ENCODE peak calls at places on chromosomes 11 and 22, in nine cellular contexts. One of them, this sample, is unnamed.

GRCh38 chr11:45024846-45025623 is 74.4 kb upstream of the TP53I11 start:
- DNase-seq in EL: no peak
- DNase-seq in testis: no peak
- DNase-seq in amygdala: no peak
- DNase-seq in RCC 7860: no peak
- DNase-seq in H7: no peak
- DNase-seq in gastrocnemius medialis: no peak
- DNase-seq in GOT3: no peak
- DNase-seq in stimulated activated CD4-positive, alpha-beta T cell treated with anti-CD3 and anti-CD28 coated beads, TNF-alpha, amount 100 ng/mL, for 24 hours: no peak
- DNase-seq in this sample: no peak

GRCh38 chr22:46748948-46749681 is 11.1 kb upstream of the CERK start:
- DNase-seq in EL: peak; percentile 58
- DNase-seq in testis: no peak
- DNase-seq in amygdala: no peak
- DNase-seq in RCC 7860: peak; percentile 41
- DNase-seq in H7: no peak
- DNase-seq in gastrocnemius medialis: no peak
- DNase-seq in GOT3: no peak
- DNase-seq in stimulated activated CD4-positive, alpha-beta T cell treated with anti-CD3 and anti-CD28 coated beads, TNF-alpha, amount 100 ng/mL, for 24 hours: no peak
- DNase-seq in this sample: no peak

GRCh38 chr11:117823941-117824420 is 563 bp downstream of the FXYD2 start:
- DNase-seq in EL: no peak
- DNase-seq in testis: peak; percentile 64
- DNase-seq in amygdala: no peak
- DNase-seq in RCC 7860: no peak
- DNase-seq in H7: peak; percentile 56
- DNase-seq in gastrocnemius medialis: no peak
- DNase-seq in GOT3: no peak
- DNase-seq in stimulated activated CD4-positive, alpha-beta T cell treated with anti-CD3 and anti-CD28 coated beads, TNF-alpha, amount 100 ng/mL, for 24 hours: no peak
- DNase-seq in this sample: peak; percentile 34

GRCh38 chr11:20311444-20311843 is 52.1 kb upstream of the HTATIP2 start:
- DNase-seq in EL: no peak
- DNase-seq in testis: no peak
- DNase-seq in amygdala: no peak
- DNase-seq in RCC 7860: no peak
- DNase-seq in H7: no peak
- DNase-seq in gastrocnemius medialis: no peak
- DNase-seq in GOT3: no peak
- DNase-seq in stimulated activated CD4-positive, alpha-beta T cell treated with anti-CD3 and anti-CD28 coated beads, TNF-alpha, amount 100 ng/mL, for 24 hours: no peak
- DNase-seq in this sample: no peak

GRCh38 chr22:47174096-47174495 is 411.6 kb downstream of the TBC1D22A start:
- DNase-seq in EL: no peak
- DNase-seq in testis: no peak
- DNase-seq in amygdala: no peak
- DNase-seq in RCC 7860: no peak
- DNase-seq in H7: no peak
- DNase-seq in gastrocnemius medialis: no peak
- DNase-seq in GOT3: no peak
- DNase-seq in stimulated activated CD4-positive, alpha-beta T cell treated with anti-CD3 and anti-CD28 coated beads, TNF-alpha, amount 100 ng/mL, for 24 hours: no peak
- DNase-seq in this sample: no peak

GRCh38 chr11:118212131-118212725 is 12.6 kb downstream of the JAML start:
- DNase-seq in EL: no peak
- DNase-seq in testis: no peak
- DNase-seq in amygdala: no peak
- DNase-seq in RCC 7860: no peak
- DNase-seq in H7: no peak
- DNase-seq in gastrocnemius medialis: no peak
- DNase-seq in GOT3: no peak
- DNase-seq in stimulated activated CD4-positive, alpha-beta T cell treated with anti-CD3 and anti-CD28 coated beads, TNF-alpha, amount 100 ng/mL, for 24 hours: no peak
- DNase-seq in this sample: no peak

GRCh38 chr22:50732681-50733080 is 5.3 kb upstream of the ACR start:
- DNase-seq in EL: no peak
- DNase-seq in testis: no peak
- DNase-seq in amygdala: no peak
- DNase-seq in RCC 7860: no peak
- DNase-seq in H7: no peak
- DNase-seq in gastrocnemius medialis: no peak
- DNase-seq in GOT3: no peak
- DNase-seq in stimulated activated CD4-positive, alpha-beta T cell treated with anti-CD3 and anti-CD28 coated beads, TNF-alpha, amount 100 ng/mL, for 24 hours: no peak
- DNase-seq in this sample: no peak

GRCh38 chr11:94060401-94060800 is 39.2 kb downstream of the HEPHL1 start:
- DNase-seq in EL: no peak
- DNase-seq in testis: no peak
- DNase-seq in amygdala: no peak
- DNase-seq in RCC 7860: no peak
- DNase-seq in H7: no peak
- DNase-seq in gastrocnemius medialis: no peak
- DNase-seq in GOT3: no peak
- DNase-seq in stimulated activated CD4-positive, alpha-beta T cell treated with anti-CD3 and anti-CD28 coated beads, TNF-alpha, amount 100 ng/mL, for 24 hours: no peak
- DNase-seq in this sample: no peak

GRCh38 chr11:20647976-20648565 is 21.3 kb upstream of the NELL1 start:
- DNase-seq in EL: peak; percentile 46
- DNase-seq in testis: peak; percentile 69
- DNase-seq in amygdala: no peak
- DNase-seq in RCC 7860: peak; percentile 11
- DNase-seq in H7: peak; percentile 69
- DNase-seq in gastrocnemius medialis: no peak
- DNase-seq in GOT3: no peak
- DNase-seq in stimulated activated CD4-positive, alpha-beta T cell treated with anti-CD3 and anti-CD28 coated beads, TNF-alpha, amount 100 ng/mL, for 24 hours: no peak
- DNase-seq in this sample: peak; percentile 16

GRCh38 chr11:110445428-110445827 is 15.7 kb downstream of the FDX1 start:
- DNase-seq in EL: no peak
- DNase-seq in testis: no peak
- DNase-seq in amygdala: no peak
- DNase-seq in RCC 7860: no peak
- DNase-seq in H7: no peak
- DNase-seq in gastrocnemius medialis: no peak
- DNase-seq in GOT3: no peak
- DNase-seq in stimulated activated CD4-positive, alpha-beta T cell treated with anti-CD3 and anti-CD28 coated beads, TNF-alpha, amount 100 ng/mL, for 24 hours: no peak
- DNase-seq in this sample: no peak

GRCh38 chr11:130092661-130093060 is 23.0 kb downstream of the APLP2 start:
- DNase-seq in EL: no peak
- DNase-seq in testis: no peak
- DNase-seq in amygdala: no peak
- DNase-seq in RCC 7860: no peak
- DNase-seq in H7: no peak
- DNase-seq in gastrocnemius medialis: no peak
- DNase-seq in GOT3: no peak
- DNase-seq in stimulated activated CD4-positive, alpha-beta T cell treated with anti-CD3 and anti-CD28 coated beads, TNF-alpha, amount 100 ng/mL, for 24 hours: no peak
- DNase-seq in this sample: no peak

GRCh38 chr11:74311352-74311926 is at the start of gene P4HA3:
- DNase-seq in EL: peak; percentile 52
- DNase-seq in testis: peak; percentile 73
- DNase-seq in amygdala: no peak
- DNase-seq in RCC 7860: no peak
- DNase-seq in H7: peak; percentile 95
- DNase-seq in gastrocnemius medialis: peak; percentile 45
- DNase-seq in GOT3: no peak
- DNase-seq in stimulated activated CD4-positive, alpha-beta T cell treated with anti-CD3 and anti-CD28 coated beads, TNF-alpha, amount 100 ng/mL, for 24 hours: peak; percentile 9
- DNase-seq in this sample: peak; percentile 72

GRCh38 chr22:20554824-20555223 is 47.4 kb downstream of the MED15 start:
- DNase-seq in EL: no peak
- DNase-seq in testis: no peak
- DNase-seq in amygdala: no peak
- DNase-seq in RCC 7860: no peak
- DNase-seq in H7: no peak
- DNase-seq in gastrocnemius medialis: peak; percentile 53
- DNase-seq in GOT3: no peak
- DNase-seq in stimulated activated CD4-positive, alpha-beta T cell treated with anti-CD3 and anti-CD28 coated beads, TNF-alpha, amount 100 ng/mL, for 24 hours: no peak
- DNase-seq in this sample: no peak

GRCh38 chr22:47587861-47588582 is 825.6 kb downstream of the TBC1D22A start:
- DNase-seq in EL: no peak
- DNase-seq in testis: no peak
- DNase-seq in amygdala: no peak
- DNase-seq in RCC 7860: no peak
- DNase-seq in H7: no peak
- DNase-seq in gastrocnemius medialis: no peak
- DNase-seq in GOT3: no peak
- DNase-seq in stimulated activated CD4-positive, alpha-beta T cell treated with anti-CD3 and anti-CD28 coated beads, TNF-alpha, amount 100 ng/mL, for 24 hours: no peak
- DNase-seq in this sample: no peak

GRCh38 chr11:2584812-2585565 is 114.8 kb downstream of the KCNQ1OT1 start:
- DNase-seq in EL: no peak
- DNase-seq in testis: peak; percentile 12
- DNase-seq in amygdala: no peak
- DNase-seq in RCC 7860: no peak
- DNase-seq in H7: peak; percentile 33
- DNase-seq in gastrocnemius medialis: no peak
- DNase-seq in GOT3: no peak
- DNase-seq in stimulated activated CD4-positive, alpha-beta T cell treated with anti-CD3 and anti-CD28 coated beads, TNF-alpha, amount 100 ng/mL, for 24 hours: no peak
- DNase-seq in this sample: peak; percentile 1

GRCh38 chr11:118073554-118073953 is 3.3 kb upstream of the TMPRSS4 start:
- DNase-seq in EL: no peak
- DNase-seq in testis: no peak
- DNase-seq in amygdala: no peak
- DNase-seq in RCC 7860: no peak
- DNase-seq in H7: no peak
- DNase-seq in gastrocnemius medialis: no peak
- DNase-seq in GOT3: no peak
- DNase-seq in stimulated activated CD4-positive, alpha-beta T cell treated with anti-CD3 and anti-CD28 coated beads, TNF-alpha, amount 100 ng/mL, for 24 hours: no peak
- DNase-seq in this sample: no peak

GRCh38 chr11:2995091-2995561 is 3.0 kb upstream of the NAP1L4 start:
- DNase-seq in EL: no peak
- DNase-seq in testis: no peak
- DNase-seq in amygdala: no peak
- DNase-seq in RCC 7860: no peak
- DNase-seq in H7: peak; percentile 65
- DNase-seq in gastrocnemius medialis: no peak
- DNase-seq in GOT3: no peak
- DNase-seq in stimulated activated CD4-positive, alpha-beta T cell treated with anti-CD3 and anti-CD28 coated beads, TNF-alpha, amount 100 ng/mL, for 24 hours: no peak
- DNase-seq in this sample: no peak

GRCh38 chr22:50473855-50474671 is 772 bp downstream of the SBF1 start:
- DNase-seq in EL: peak; percentile 61
- DNase-seq in testis: peak; percentile 57
- DNase-seq in amygdala: no peak
- DNase-seq in RCC 7860: peak; percentile 8
- DNase-seq in H7: peak; percentile 89
- DNase-seq in gastrocnemius medialis: no peak
- DNase-seq in GOT3: no peak
- DNase-seq in stimulated activated CD4-positive, alpha-beta T cell treated with anti-CD3 and anti-CD28 coated beads, TNF-alpha, amount 100 ng/mL, for 24 hours: no peak
- DNase-seq in this sample: peak; percentile 94

GRCh38 chr11:108224908-108225786 is 2.3 kb downstream of the ATM start:
- DNase-seq in EL: no peak
- DNase-seq in testis: no peak
- DNase-seq in amygdala: no peak
- DNase-seq in RCC 7860: no peak
- DNase-seq in H7: no peak
- DNase-seq in gastrocnemius medialis: no peak
- DNase-seq in GOT3: no peak
- DNase-seq in stimulated activated CD4-positive, alpha-beta T cell treated with anti-CD3 and anti-CD28 coated beads, TNF-alpha, amount 100 ng/mL, for 24 hours: no peak
- DNase-seq in this sample: no peak

This sample was measured in thyroid gland.